ENCODE peak calls at places on chromosomes 16 and 17, in seven cellular contexts. D, A, H, Q, K, P and M are unnamed samples. For H3K36me3, the result is how much of the 10 kb centered on the place peaks cover.

GRCh38 chr16:29819506-29819905 is 756 bp upstream of the MVP start:
- DNase-seq in D (no peak), Q (peak), A (no peak), P (no peak), H (no peak), K (no peak), M (no peak)

GRCh38 chr16:78794581-78795300 is 695.3 kb downstream of the WWOX start:
- DNase-seq in A (no peak), Q (no peak), P (no peak), K (no peak), H (no peak), D (no peak), M (no peak)

GRCh38 chr17:66459811-66460270 is 157.4 kb downstream of the PRKCA start:
- DNase-seq in Q (no peak), P (peak), A (no peak), K (no peak), D (no peak), H (peak), M (no peak)

GRCh38 chr17:56217921-56218320 is 64.6 kb downstream of the ANKFN1 start:
- DNase-seq in Q (no peak), H (no peak), D (no peak), K (no peak), P (no peak), A (no peak), M (no peak)

GRCh38 chr16:13453325-13453724 is 466.6 kb upstream of the ERCC4 start:
- DNase-seq in H (no peak), Q (no peak), K (no peak), D (no peak), A (no peak), P (no peak), M (peak)

GRCh38 chr16:25366078-25366477 is 108.4 kb upstream of the ZKSCAN2 start:
- DNase-seq in H (no peak), P (no peak), D (no peak), A (no peak), K (peak), Q (no peak), M (no peak)

GRCh38 chr16:55330726-55331647 is 7.0 kb downstream of the IRX6 start:
- DNase-seq in Q (peak), D (no peak), P (no peak), K (peak), A (no peak), H (no peak), M (no peak)

GRCh38 chr16:53043986-53044571 is 8.6 kb downstream of the CHD9NB start:
- DNase-seq in P (no peak), H (peak), K (peak), D (peak), A (no peak), Q (peak), M (peak)

GRCh38 chr16:3773663-3774062 is 56.3 kb upstream of the TRAP1 start:
- DNase-seq in P (no peak), H (no peak), D (no peak), K (no peak), Q (no peak), A (no peak), M (no peak)

GRCh38 chr16:75235721-75236193 is 15.7 kb downstream of the BCAR1 start:
- DNase-seq in P (peak), Q (peak), D (no peak), H (no peak), K (no peak), A (peak), M (no peak)

GRCh38 chr17:4008496-4009163 is 44.4 kb upstream of the ATP2A3 start:
- DNase-seq in Q (peak), P (no peak), D (no peak), A (no peak), K (no peak), H (no peak), M (no peak)

GRCh38 chr16:4922721-4923342 is 14.1 kb downstream of the PPL start:
- DNase-seq in Q (no peak), A (no peak), H (no peak), P (no peak), K (no peak), D (no peak), M (peak)

GRCh38 chr17:75410141-75410540 is 4.7 kb upstream of the GRB2 start:
- DNase-seq in K (no peak), P (no peak), D (no peak), H (no peak), A (no peak), Q (no peak), M (no peak)

GRCh38 chr17:46751425-46751824 is 67.1 kb downstream of the WNT3 start:
- DNase-seq in Q (no peak), P (no peak), K (no peak), H (peak), A (no peak), D (no peak), M (no peak)
- H3K36me3 ChIP-seq in Q (half or more), P (half or more), K (under half), H (under half), A (under half), D (under half), M (under half)

DNA sequence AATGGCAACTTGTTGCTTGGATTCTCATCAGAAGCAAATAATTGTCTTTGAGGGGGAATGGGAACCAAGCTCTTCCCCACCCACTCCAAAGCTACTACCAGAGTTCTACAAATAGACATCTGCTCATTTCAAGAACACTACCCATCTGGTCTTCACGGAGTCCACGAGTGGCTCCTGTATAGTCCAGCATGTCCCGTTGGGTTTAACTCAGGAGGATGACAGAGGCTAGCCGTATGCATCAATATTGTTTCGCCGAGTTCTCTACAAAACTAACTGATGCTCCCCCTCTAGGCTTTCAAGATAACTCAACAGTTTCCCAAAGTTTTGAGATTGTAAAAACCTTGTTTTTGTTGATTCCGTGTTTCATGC is 730 bp upstream of the BLMH start:
- DNase-seq in D (no peak), A (no peak), Q (no peak), P (no peak), H (no peak), K (peak), M (no peak)
- H3K4me3 ChIP-seq in D (peak), A (peak), Q (peak), P (peak), H (peak), K (peak), M (peak)

GRCh38 chr16:88716201-88716600 is 9.9 kb downstream of the CTU2 start:
- DNase-seq in P (no peak), A (no peak), Q (peak), K (no peak), D (no peak), H (no peak), M (no peak)
- H3K36me3 ChIP-seq in P (half or more), A (under half), Q (half or more), K (under half), D (under half), H (under half), M (under half)

GRCh38 chr17:33682622-33683021 is 389.5 kb upstream of the ASIC2 start:
- DNase-seq in P (no peak), A (no peak), D (no peak), H (no peak), Q (no peak), K (no peak), M (no peak)
- H3K4me3 ChIP-seq in P (no peak), A (no peak), D (no peak), H (no peak), Q (no peak), K (no peak), M (no peak)

GRCh38 chr16:1429631-1430030 is 1.2 kb upstream of the PERCC1 start:
- DNase-seq in D (no peak), H (no peak), Q (peak), K (no peak), A (no peak), P (no peak), M (no peak)
- H3K36me3 ChIP-seq in D (under half), H (under half), Q (under half), K (under half), A (under half), P (under half), M (under half)

DNA sequence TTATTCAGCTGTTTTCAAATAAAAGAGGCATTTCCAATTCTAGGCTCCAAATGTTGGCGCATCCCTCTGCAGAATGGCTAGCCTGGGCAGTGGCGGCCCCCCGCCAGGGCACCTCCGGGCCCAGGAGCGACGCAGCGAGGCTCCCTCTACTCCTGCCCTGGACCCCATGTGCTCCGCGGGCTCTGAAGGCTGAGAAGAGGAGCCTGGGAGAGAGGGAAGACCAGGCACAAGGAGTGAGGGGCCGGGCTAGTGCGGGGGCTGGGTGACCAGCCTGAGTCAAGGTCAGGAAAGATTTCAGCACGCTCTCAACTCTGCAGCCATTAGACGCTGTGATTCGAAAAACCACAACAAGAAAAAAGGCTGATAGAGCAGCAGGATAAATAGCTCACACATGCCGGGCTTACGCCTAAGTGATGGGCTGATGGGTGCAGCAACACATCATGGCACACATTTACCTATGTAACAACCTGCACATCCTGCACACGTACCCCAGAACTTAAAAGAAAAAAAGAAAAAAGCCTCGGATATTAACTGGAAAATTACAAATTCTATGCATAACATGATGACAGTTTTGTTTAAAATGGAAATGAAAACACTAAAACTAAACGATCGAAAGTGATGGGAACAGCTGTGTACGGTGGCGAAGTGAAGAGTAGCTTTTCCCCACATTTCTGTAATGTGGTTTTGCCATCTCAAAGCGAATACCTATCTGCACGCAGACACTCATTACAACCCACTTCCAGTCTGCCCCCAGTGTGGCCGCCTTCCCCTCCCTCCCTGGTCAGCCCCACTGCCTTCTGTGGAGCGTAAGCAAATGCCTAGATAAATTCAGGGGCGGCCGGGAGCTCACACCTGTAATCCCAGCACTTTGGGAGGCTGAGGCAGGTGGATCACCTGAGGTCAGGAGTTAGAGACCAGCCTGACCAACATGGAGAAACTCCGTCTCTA is 44.4 kb downstream of the MAP1LC3B start:
- DNase-seq in D (no peak), A (no peak), H (no peak), K (no peak), Q (peak), P (no peak), M (no peak)
- H3K4me3 ChIP-seq in D (no peak), A (no peak), H (no peak), K (no peak), Q (peak), P (peak), M (peak)

GRCh38 chr17:79589669-79590270 is 21.1 kb downstream of the RBFOX3 start:
- DNase-seq in D (no peak), A (no peak), K (no peak), Q (no peak), P (no peak), H (no peak), M (no peak)
- H3K36me3 ChIP-seq in D (under half), A (under half), K (under half), Q (under half), P (under half), H (under half), M (under half)

DNA sequence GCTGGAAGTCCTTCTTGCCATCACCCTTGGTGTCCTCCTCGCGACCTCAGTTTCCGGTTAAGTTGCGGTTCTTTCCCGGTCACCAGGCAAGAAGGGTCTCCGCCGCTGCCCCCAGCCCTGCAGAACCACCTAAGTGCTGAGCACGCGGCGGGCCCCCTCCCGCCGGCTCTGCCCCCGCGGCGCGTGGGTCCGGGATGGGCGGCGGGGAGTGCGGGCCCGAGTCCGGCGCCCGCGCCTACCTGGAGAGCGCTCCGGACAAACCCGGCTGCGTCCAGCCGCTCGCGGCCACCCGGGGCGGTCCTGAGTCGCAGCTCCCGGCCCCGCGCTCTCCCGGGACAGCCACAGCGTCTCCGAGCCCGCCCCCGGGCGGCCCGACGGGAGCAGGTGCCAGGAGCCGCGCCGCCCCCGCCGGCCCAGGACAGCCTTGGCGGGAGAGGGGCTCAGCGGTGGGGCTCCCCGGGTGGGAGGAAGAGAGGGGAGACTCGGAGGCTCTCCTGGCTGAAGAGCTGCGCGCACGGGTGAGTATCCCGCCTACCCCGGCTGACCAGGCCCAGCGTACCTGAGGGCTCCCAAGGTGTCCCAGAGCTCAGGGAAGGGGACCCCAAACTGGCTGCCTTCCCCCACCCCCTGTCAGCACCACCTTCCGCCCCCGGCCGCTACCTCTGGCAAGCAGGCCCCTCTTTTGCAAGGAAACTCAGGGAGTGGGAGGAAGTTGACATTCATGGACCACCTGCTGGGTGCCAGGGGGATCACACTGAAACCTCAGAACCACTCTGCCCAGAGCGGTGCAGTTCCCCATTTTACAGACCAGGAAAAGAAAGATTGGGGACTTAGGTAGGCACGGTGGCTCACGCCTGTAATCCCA is 22.2 kb upstream of the C17orf113 start:
- DNase-seq in D (peak), P (no peak), A (peak), K (peak), Q (peak), H (no peak), M (no peak)
- H3K4me3 ChIP-seq in D (peak), P (peak), A (peak), K (peak), Q (peak), H (no peak), M (peak)

GRCh38 chr17:77472837-77473214 is 332.1 kb downstream of the SEC14L1 start:
- DNase-seq in H (no peak), P (peak), K (no peak), Q (no peak), A (no peak), D (no peak), M (no peak)
- H3K36me3 ChIP-seq in H (under half), P (under half), K (under half), Q (under half), A (under half), D (under half), M (under half)

DNA sequence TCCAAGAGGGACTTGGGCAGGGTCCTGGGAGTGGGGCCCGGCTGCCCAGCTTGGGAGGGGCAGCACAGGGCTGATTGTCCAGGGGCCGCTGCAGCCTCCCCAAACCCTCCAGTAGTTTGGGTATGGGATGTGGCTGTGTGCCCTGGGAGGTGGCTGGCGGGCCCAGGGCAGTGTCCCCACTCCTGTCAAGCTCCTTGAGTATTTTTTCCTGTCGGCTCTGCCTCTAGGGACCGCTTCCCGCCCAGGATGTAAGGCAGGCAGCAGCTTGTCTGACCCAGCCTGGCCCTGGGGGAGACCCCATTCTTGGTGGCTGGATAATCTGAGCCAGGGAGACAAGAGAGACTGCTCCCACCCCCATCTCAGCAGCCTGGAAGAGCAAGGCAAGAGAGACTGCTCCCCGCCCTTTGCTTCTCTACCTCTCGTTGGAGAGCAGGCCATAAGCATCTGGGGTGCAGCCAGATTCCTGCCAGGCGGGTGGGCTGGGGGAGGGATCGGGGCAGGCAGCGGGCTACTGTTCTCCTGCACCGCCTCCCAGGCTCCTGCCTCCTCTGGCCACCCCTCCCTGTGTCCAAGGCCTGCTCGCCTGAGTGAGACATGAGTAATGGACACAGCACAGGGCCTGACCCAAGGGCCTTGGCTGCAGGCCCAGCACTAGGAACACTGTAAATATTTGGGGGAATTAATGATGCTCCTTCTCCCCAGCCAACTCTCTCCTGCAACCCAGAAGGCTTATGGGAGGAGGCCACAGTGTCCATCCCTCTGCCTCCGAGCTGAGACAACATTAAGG is 18.4 kb upstream of the ITGA3 start:
- DNase-seq in D (no peak), K (no peak), H (peak), Q (peak), A (no peak), P (no peak), M (no peak)
- H3K4me3 ChIP-seq in D (no peak), K (no peak), H (no peak), Q (peak), A (no peak), P (no peak), M (no peak)